ENCODE peak calls at places on chromosome 11, in nine cellular contexts. I is uterus; Z is brain microvascular endothelial cell; F is naive thymus-derived CD4-positive, alpha-beta T cell; X is cardiac muscle cell; W is endodermal cell; M is coronary artery; L is fibroblast of lung; B is mesendoderm. K is an unnamed sample.

GRCh38 chr11:82996966-82997606 is 74.6 kb downstream of the RAB30 start:
- DNase-seq in I (no peak), Z (no peak), F (no peak), X (no peak), W (no peak), M (no peak), L (peak; percentile 63), B (no peak), K (no peak)

GRCh38 chr11:68146010-68146540 is 24.9 kb upstream of the CHKA start:
- DNase-seq in I (peak; percentile 78), Z (no peak), F (no peak), X (no peak), W (no peak), M (no peak), L (no peak), B (no peak), K (no peak)

GRCh38 chr11:2261436-2262230 is 8.8 kb downstream of the ASCL2 start:
- DNase-seq in I (no peak), Z (no peak), F (no peak), X (no peak), W (peak; percentile 38), M (no peak), L (no peak), B (no peak), K (no peak)

GRCh38 chr11:66907751-66908173 is 50.4 kb downstream of the PC start:
- DNase-seq in I (no peak), Z (no peak), F (no peak), X (no peak), W (no peak), M (no peak), L (no peak), B (no peak), K (no peak)

GRCh38 chr11:68008381-68009337 is 1.5 kb upstream of the ALDH3B1 start:
- DNase-seq in I (no peak), Z (no peak), F (no peak), X (no peak), W (no peak), M (no peak), L (no peak), B (no peak), K (no peak)

GRCh38 chr11:119323532-119324033 is 6.7 kb upstream of the MCAM start:
- DNase-seq in I (peak; percentile 91), Z (peak; percentile 74), F (peak; percentile 80), X (peak; percentile 92), W (peak; percentile 96), M (peak; percentile 82), L (peak; percentile 46), B (peak; percentile 83), K (peak; percentile 74)

GRCh38 chr11:67022341-67022933 is 497 bp upstream of the SYT12 start:
- DNase-seq in I (no peak), Z (peak; percentile 40), F (no peak), X (no peak), W (no peak), M (no peak), L (peak; percentile 78), B (no peak), K (no peak)

GRCh38 chr11:88179141-88179540 is 3.9 kb upstream of the RAB38 start:
- DNase-seq in I (no peak), Z (peak; percentile 44), F (peak; percentile 41), X (no peak), W (no peak), M (no peak), L (peak; percentile 85), B (no peak), K (no peak)

GRCh38 chr11:34916810-34917780 is 677 bp downstream of the PDHX start:
- DNase-seq in I (no peak), Z (peak; percentile 35), F (no peak), X (peak; percentile 28), W (no peak), M (no peak), L (peak; percentile 10), B (no peak), K (peak; percentile 39)

GRCh38 chr11:2518983-2519340 is 74.2 kb downstream of the KCNQ1 start:
- DNase-seq in I (peak; percentile 10), Z (no peak), F (no peak), X (no peak), W (peak; percentile 29), M (peak; percentile 62), L (no peak), B (no peak), K (no peak)

GRCh38 chr11:28834877-28835276 is 726.7 kb downstream of the METTL15 start:
- DNase-seq in I (no peak), Z (peak; percentile 80), F (no peak), X (no peak), W (no peak), M (no peak), L (peak; percentile 95), B (peak; percentile 13), K (no peak)

GRCh38 chr11:12680246-12680939 is 6.2 kb downstream of the TEAD1 start:
- DNase-seq in I (peak; percentile 87), Z (peak; percentile 94), F (no peak), X (peak; percentile 93), W (peak; percentile 96), M (peak; percentile 84), L (peak; percentile 97), B (peak; percentile 98), K (peak; percentile 32)

GRCh38 chr11:83908457-83908856 is 622.3 kb upstream of the CCDC90B start:
- DNase-seq in I (no peak), Z (no peak), F (no peak), X (no peak), W (no peak), M (no peak), L (no peak), B (no peak), K (no peak)

GRCh38 chr11:7670631-7671030 is 2.7 kb downstream of the CYB5R2 start:
- DNase-seq in I (no peak), Z (no peak), F (no peak), X (no peak), W (no peak), M (no peak), L (no peak), B (no peak), K (no peak)

GRCh38 chr11:2517016-2517385 is 72.2 kb downstream of the KCNQ1 start:
- DNase-seq in I (no peak), Z (no peak), F (peak; percentile 14), X (no peak), W (no peak), M (peak; percentile 57), L (no peak), B (no peak), K (no peak)

GRCh38 chr11:1448166-1448825 is 38.3 kb downstream of the MOB2 start:
- DNase-seq in I (no peak), Z (no peak), F (no peak), X (no peak), W (no peak), M (no peak), L (no peak), B (no peak), K (no peak)

GRCh38 chr11:88359529-88359928 is 22.0 kb upstream of the CTSC start:
- DNase-seq in I (no peak), Z (no peak), F (no peak), X (no peak), W (no peak), M (no peak), L (no peak), B (no peak), K (peak; percentile 14)

GRCh38 chr11:132028380-132029240 is 658.2 kb downstream of the NTM start:
- DNase-seq in I (no peak), Z (no peak), F (no peak), X (peak; percentile 53), W (peak; percentile 76), M (no peak), L (no peak), B (peak; percentile 72), K (no peak)
- H3K27ac ChIP-seq in I (no peak overlapping the region), Z (no peak overlapping the region), F (no peak overlapping the region), X (no peak overlapping the region), W (no peak overlapping the region), M (no peak overlapping the region), L (no peak overlapping the region), B (no peak overlapping the region), K (no peak overlapping the region)

DNA sequence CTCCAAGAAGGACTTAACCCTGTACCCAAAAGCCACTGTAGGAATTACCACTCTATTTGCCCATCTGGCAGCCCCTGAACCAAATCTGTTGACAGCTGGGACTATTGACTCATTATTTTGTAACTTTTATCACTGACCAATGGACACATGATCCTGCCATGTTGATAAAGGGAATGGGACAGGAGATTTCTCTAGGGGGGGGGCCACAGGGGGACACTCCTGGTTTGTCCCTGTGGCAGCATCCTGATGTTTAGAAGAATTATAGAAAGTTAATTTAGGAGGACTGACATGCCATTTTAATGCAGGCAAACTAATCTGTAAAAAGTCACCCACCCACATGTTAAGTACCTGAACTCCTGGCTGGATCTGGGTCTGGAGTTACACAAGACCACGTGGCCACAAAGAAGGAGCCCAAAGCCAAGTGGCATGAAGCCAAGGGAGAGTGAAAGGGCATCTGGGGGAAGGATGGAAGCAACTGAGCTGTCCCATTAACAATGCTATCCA is 558.1 kb downstream of the ETS1 start:
- DNase-seq in I (no peak), Z (no peak), F (no peak), X (no peak), W (no peak), M (no peak), L (peak; percentile 38), B (no peak), K (no peak)
- H3K27ac ChIP-seq in I (no peak overlapping the region), Z (no peak overlapping the region), F (no peak overlapping the region), X (no peak overlapping the region), W (no peak overlapping the region), M (no peak overlapping the region), L (no peak overlapping the region), B (no peak overlapping the region), K (no peak overlapping the region)

GRCh38 chr11:96318399-96318798 is 24.6 kb downstream of the MAML2 start:
- DNase-seq in I (no peak), Z (no peak), F (no peak), X (no peak), W (no peak), M (no peak), L (no peak), B (no peak), K (no peak)

GRCh38 chr11:96316869-96317268 is 26.1 kb downstream of the MAML2 start:
- DNase-seq in I (no peak), Z (no peak), F (no peak), X (no peak), W (no peak), M (no peak), L (no peak), B (no peak), K (no peak)

GRCh38 chr11:96317576-96317975 is 25.4 kb downstream of the MAML2 start:
- DNase-seq in I (no peak), Z (no peak), F (no peak), X (no peak), W (no peak), M (no peak), L (no peak), B (no peak), K (no peak)

GRCh38 chr11:96318850-96319249 is 24.1 kb downstream of the MAML2 start:
- DNase-seq in I (no peak), Z (no peak), F (no peak), X (no peak), W (no peak), M (no peak), L (no peak), B (no peak), K (no peak)

GRCh38 chr11:96317985-96318384 is 25.0 kb downstream of the MAML2 start:
- DNase-seq in I (no peak), Z (no peak), F (no peak), X (no peak), W (no peak), M (no peak), L (no peak), B (no peak), K (no peak)
- H3K27ac ChIP-seq in I (no peak overlapping the region), Z (no peak overlapping the region), F (no peak overlapping the region), X (peak overlapping the region; percentile 27), W (no peak overlapping the region), M (no peak overlapping the region), L (no peak overlapping the region), B (no peak overlapping the region), K (no peak overlapping the region)

GRCh38 chr11:30863177-30863576 is 277.0 kb upstream of the MPPED2 start:
- DNase-seq in I (no peak), Z (no peak), F (no peak), X (no peak), W (no peak), M (no peak), L (no peak), B (no peak), K (no peak)
- H3K27ac ChIP-seq in I (no peak overlapping the region), Z (no peak overlapping the region), F (no peak overlapping the region), X (no peak overlapping the region), W (no peak overlapping the region), M (no peak overlapping the region), L (no peak overlapping the region), B (no peak overlapping the region), K (no peak overlapping the region)